ENCODE peak calls at places on chromosomes 11 and 22, in four cellular contexts. E is A549, R is upper lobe of left lung, Q is pancreas. O is an unnamed sample.

GRCh38 chr11:7672960-7673723 is at the start of gene CYB5R2:
- DNase-seq in E (peak), R (peak), Q (peak), O (no peak)

GRCh38 chr22:36081023-36081431 is 52.4 kb upstream of the RBFOX2 start:
- DNase-seq in E (no peak), R (no peak), Q (no peak), O (peak)

GRCh38 chr22:23251445-23252093 is 71.3 kb downstream of the BCR start:
- DNase-seq in E (peak), R (no peak), Q (no peak), O (no peak)

GRCh38 chr22:44024288-44024908 is at the start of gene PARVB:
- DNase-seq in E (peak), R (peak), Q (peak), O (no peak)

GRCh38 chr11:57349491-57350274 is 11.5 kb downstream of the P2RX3 start:
- DNase-seq in E (peak), R (peak), Q (peak), O (no peak)

GRCh38 chr11:199004-199581 is 6.2 kb downstream of the SCGB1C1 start:
- DNase-seq in E (no peak), R (no peak), Q (peak), O (no peak)

GRCh38 chr11:72238492-72239295 is 5.3 kb downstream of the PHOX2A start:
- DNase-seq in E (no peak), R (no peak), Q (peak), O (no peak)

GRCh38 chr11:132125855-132126841 is 755.7 kb downstream of the NTM start:
- DNase-seq in E (no peak), R (peak), Q (no peak), O (no peak)

GRCh38 chr22:38255697-38256096 is 17.1 kb downstream of the TMEM184B start:
- DNase-seq in E (no peak), R (no peak), Q (no peak), O (no peak)

GRCh38 chr11:124069429-124070401 is 28.6 kb upstream of the OR10G7 start:
- DNase-seq in E (peak), R (peak), Q (peak), O (peak)

GRCh38 chr11:102253018-102253775 is 64.1 kb upstream of the BIRC3 start:
- DNase-seq in E (no peak), R (no peak), Q (no peak), O (no peak)

GRCh38 chr22:47091241-47091691 is 328.8 kb downstream of the TBC1D22A start:
- DNase-seq in E (no peak), R (no peak), Q (no peak), O (no peak)

GRCh38 chr11:9073826-9074225 is 17.6 kb downstream of the SCUBE2 start:
- DNase-seq in E (no peak), R (no peak), Q (no peak), O (no peak)

GRCh38 chr11:128450882-128451647 is 136.3 kb downstream of the ETS1 start:
- DNase-seq in E (no peak), R (peak), Q (no peak), O (no peak)

GRCh38 chr11:14980854-14981253 is 8.7 kb upstream of the CALCA start:
- DNase-seq in E (peak), R (no peak), Q (no peak), O (peak)

GRCh38 chr11:1888811-1889526 is 2.7 kb downstream of the PRR33 start:
- DNase-seq in E (no peak), R (peak), Q (peak), O (no peak)

GRCh38 chr22:28017859-28018258 is 98.8 kb upstream of the PITPNB start:
- DNase-seq in E (no peak), R (no peak), Q (peak), O (no peak)

GRCh38 chr22:44689915-44690524 is 12.0 kb upstream of the PRR5 start:
- DNase-seq in E (no peak), R (no peak), Q (no peak), O (no peak)

GRCh38 chr11:108084811-108085210 is 36.6 kb upstream of the ACAT1 start:
- DNase-seq in E (no peak), R (no peak), Q (no peak), O (no peak)

GRCh38 chr22:38456272-38456837 is 1.4 kb upstream of the KCNJ4 start:
- DNase-seq in E (no peak), R (no peak), Q (no peak), O (no peak)

GRCh38 chr11:58061813-58062212 is 31.1 kb downstream of the OR6Q1 start:
- DNase-seq in E (no peak), R (no peak), Q (no peak), O (peak)

GRCh38 chr11:19474211-19474610 is 233.5 kb upstream of the E2F8 start:
- DNase-seq in E (no peak), R (no peak), Q (no peak), O (no peak)

GRCh38 chr11:19472679-19473078 is 231.9 kb upstream of the E2F8 start:
- DNase-seq in E (no peak), R (no peak), Q (no peak), O (no peak)

GRCh38 chr11:19474954-19475811 is 234.4 kb upstream of the E2F8 start:
- DNase-seq in E (no peak), R (no peak), Q (no peak), O (no peak)
- H3K4me3 ChIP-seq in E (no peak), R (no peak), Q (no peak), O (no peak)

DNA sequence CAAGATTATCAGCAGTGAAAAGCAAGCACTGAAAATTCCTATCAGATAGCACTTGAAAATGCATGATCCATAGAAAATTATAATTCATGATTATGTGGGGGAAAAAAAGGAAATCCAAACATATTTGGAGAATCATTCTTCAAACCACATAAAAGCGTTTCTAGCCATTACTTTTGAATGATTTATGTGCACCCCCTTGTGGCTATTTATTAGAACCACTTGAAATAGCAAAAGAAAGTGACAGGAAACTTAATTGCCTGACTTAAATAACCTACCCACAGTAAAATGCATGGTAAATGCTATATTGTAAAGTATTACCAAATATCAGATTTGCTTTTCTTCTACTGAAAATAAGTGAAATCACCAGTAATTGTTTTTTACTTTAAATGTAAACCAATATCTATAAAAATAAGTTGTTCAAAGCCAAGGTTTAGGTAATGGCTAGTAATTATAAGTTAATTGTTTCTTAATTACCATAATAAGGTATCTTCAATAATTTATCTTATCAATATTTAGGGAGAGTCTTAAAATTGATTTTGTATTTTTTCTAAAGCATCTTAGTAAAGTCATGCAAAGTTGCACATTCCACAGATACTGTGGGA is 168.5 kb downstream of the ARHGAP42 start:
- DNase-seq in E (peak), R (no peak), Q (no peak), O (peak)
- TF ChIP-seq CTCF in E (peak), R (peak), Q (peak), O (peak)

GRCh38 chr11:61024938-61025818 is 53.7 kb downstream of the CD6 start:
- DNase-seq in E (no peak), R (no peak), Q (no peak), O (no peak)
- H3K4me3 ChIP-seq in E (no peak), R (no peak), Q (no peak), O (no peak)

DNA sequence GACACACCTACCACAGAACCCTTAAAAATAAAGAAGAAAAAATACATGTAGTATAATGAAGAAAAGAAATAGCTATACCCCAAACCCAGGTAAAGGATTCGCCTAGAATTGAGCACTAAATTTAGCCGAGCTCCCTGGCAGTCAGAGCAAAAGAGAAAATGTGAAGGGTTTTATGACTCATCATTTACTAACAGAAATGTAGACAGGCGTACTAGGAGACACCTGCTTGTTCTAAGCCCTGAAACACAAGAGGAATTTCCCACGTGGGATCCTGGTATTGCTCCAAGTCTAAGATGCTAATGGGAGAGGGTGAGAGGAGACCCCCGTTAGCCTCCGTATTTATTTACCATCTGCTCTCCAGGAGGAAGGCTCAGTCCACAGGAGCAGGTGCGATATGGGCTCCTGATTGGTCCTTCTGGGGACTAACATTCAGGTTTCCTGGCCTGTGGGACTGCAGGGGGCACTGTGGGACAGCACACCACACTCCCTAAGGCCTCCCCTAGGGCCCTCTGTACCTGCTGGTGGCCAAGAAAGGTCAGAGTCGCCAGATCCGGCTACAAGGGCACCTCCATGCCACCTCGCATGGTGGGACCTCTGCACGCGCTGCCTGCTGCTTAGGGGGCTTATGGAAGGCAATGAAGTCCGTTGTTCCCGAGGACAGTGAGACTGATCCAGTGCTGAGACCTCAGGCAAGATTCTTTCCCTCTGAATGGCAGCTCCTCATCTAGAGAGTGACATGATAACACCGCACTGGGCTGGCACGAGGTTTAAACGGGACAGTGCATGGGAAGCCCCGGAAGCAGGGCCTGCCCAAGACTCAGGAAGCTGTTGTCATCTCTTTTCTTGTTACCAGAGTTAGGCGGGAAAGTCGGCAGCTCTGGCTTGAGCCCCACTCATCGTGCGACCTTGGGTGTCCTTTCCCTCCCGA is 25.8 kb downstream of the KCNC1 start:
- DNase-seq in E (peak), R (no peak), Q (peak), O (no peak)
- TF ChIP-seq CTCF in E (peak), R (no peak), Q (peak), O (peak)

DNA sequence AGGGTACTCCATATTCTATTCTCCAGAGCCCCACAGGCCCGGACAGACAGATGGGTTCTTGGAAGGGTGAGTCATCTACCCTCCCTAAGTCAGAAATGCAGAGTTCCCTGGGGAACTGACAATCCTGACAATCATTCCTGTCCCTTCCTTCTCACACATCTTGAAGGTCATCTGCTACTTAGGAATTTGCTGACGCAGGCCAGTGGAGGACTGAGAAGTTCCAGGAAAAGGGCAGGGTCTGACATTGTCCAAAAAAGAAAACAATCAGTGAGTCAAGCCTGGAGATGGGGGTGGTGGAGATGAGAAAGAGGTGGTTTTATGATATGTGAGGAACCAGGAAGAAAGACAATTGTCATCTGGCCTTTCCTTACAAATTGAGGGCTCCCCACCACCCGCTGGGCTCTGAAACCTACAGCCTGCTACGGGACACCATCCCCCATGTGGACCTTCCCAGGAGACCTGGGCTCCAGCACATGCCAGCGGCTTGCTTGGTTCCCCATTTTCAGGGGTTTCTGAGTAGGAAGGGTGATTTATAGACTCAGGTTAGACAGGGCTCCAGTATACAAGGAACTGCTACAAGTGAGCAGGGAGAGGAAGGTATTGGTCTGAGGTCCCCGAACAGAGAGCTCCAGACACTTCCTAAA is 12.9 kb downstream of the CD59 start:
- DNase-seq in E (peak), R (no peak), Q (no peak), O (no peak)
- H3K4me3 ChIP-seq in E (peak), R (no peak), Q (no peak), O (no peak)

DNA sequence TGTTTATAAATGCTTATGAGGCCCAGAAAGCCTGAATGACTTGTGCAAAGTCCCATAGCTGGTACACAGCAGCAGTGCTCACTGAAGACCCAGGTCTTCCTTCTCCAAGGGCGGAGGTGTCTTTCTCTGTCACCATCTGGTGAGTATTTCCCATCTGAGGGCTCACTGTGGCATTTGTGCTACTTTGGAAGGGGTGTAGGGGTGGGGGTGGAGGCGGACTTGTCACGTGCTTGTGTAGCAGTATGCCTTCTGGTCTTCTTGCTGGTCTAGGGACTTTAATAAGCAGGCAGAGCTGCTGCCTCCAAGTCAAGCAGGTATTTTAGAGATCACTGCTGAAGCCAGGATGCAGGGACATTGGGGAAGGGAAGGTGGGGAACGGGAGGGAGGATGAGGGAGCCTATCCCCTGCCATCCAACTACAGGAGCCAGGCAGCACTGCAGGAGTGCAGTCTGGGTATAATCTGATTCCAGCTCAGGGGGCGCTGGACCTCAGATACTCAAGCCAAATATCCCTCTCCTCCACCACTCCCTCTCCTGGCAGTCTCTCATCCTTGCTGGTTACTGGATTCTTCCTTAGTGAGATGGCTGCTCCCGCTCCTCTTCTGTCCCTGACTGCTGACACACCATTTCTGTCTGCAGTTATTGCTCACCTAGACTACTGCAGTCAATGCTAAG is 3.4 kb downstream of the ABCC8 start:
- DNase-seq in E (peak), R (no peak), Q (no peak), O (no peak)
- TF ChIP-seq CTCF in E (peak), R (no peak), Q (no peak), O (peak)

GRCh38 chr22:42646569-42647525 is 2.3 kb downstream of the CYB5R3 start:
- DNase-seq in E (no peak), R (peak), Q (peak), O (no peak)
- H3K4me3 ChIP-seq in E (no peak), R (peak), Q (peak), O (no peak)

GRCh38 chr11:126716456-126717083 is 284.0 kb downstream of the KIRREL3 start:
- DNase-seq in E (peak), R (no peak), Q (peak), O (peak)
- TF ChIP-seq CTCF in E (peak), R (peak), Q (peak), O (peak)